ENCODE peak calls at places on chromosome 1, in four cellular contexts. L is body of pancreas, O is ovary, K is IMR-90. S is an unnamed sample.

GRCh38 chr1:8025061-8025670 is 943 bp downstream of the ERRFI1 start:
- DNase-seq in L (no peak), O (no peak), K (no peak), S (no peak)

GRCh38 chr1:153775432-153776311 is 465 bp downstream of the SLC27A3 start:
- DNase-seq in L (peak), O (peak), K (peak), S (no peak)

GRCh38 chr1:220880726-220881506 is 1.7 kb downstream of the HLX start:
- DNase-seq in L (peak), O (peak), K (peak), S (no peak)

GRCh38 chr1:116847688-116848531 is 61.8 kb upstream of the PTGFRN start:
- DNase-seq in L (no peak), O (no peak), K (peak), S (no peak)

GRCh38 chr1:33288976-33289857 is 31.7 kb downstream of the A3GALT2 start:
- DNase-seq in L (no peak), O (no peak), K (no peak), S (no peak)

GRCh38 chr1:209670441-209671082 is 4.7 kb upstream of the G0S2 start:
- DNase-seq in L (peak), O (no peak), K (no peak), S (no peak)

GRCh38 chr1:178934574-178934945 is 63.7 kb upstream of the ANGPTL1 start:
- DNase-seq in L (no peak), O (no peak), K (no peak), S (no peak)

GRCh38 chr1:72064301-72064700 is 218.0 kb downstream of the NEGR1 start:
- DNase-seq in L (no peak), O (no peak), K (no peak), S (no peak)

GRCh38 chr1:159959451-159959850 is 5.4 kb upstream of the SLAMF9 start:
- DNase-seq in L (no peak), O (no peak), K (no peak), S (no peak)

GRCh38 chr1:218705391-218705790 is 360.3 kb downstream of the TGFB2 start:
- DNase-seq in L (no peak), O (no peak), K (peak), S (no peak)

GRCh38 chr1:232474821-232475220 is 155.1 kb downstream of the SIPA1L2 start:
- DNase-seq in L (no peak), O (no peak), K (peak), S (no peak)

GRCh38 chr1:34176830-34177613 is at the start of gene C1orf94:
- DNase-seq in L (no peak), O (no peak), K (no peak), S (no peak)

GRCh38 chr1:38089712-38090360 is 43.2 kb upstream of the POU3F1 start:
- DNase-seq in L (no peak), O (no peak), K (no peak), S (no peak)

GRCh38 chr1:156709743-156710489 is 4.5 kb upstream of the CRABP2 start:
- DNase-seq in L (peak), O (no peak), K (peak), S (peak)

GRCh38 chr1:205074513-205074912 is 9.7 kb downstream of the TMEM81 start:
- DNase-seq in L (no peak), O (no peak), K (peak), S (peak)

GRCh38 chr1:77533660-77534295 is 148.7 kb downstream of the ZZZ3 start:
- DNase-seq in L (peak), O (peak), K (peak), S (no peak)

GRCh38 chr1:77398115-77398514 is 116.3 kb downstream of the AK5 start:
- DNase-seq in L (no peak), O (no peak), K (no peak), S (no peak)

GRCh38 chr1:167499657-167500056 is 18.7 kb downstream of the CD247 start:
- DNase-seq in L (no peak), O (no peak), K (no peak), S (no peak)

GRCh38 chr1:206586501-206587445 is 25.5 kb downstream of the EIF2D start:
- DNase-seq in L (peak), O (no peak), K (no peak), S (no peak)

GRCh38 chr1:26283226-26283853 is 3.5 kb downstream of the SH3BGRL3 start:
- DNase-seq in L (no peak), O (no peak), K (no peak), S (no peak)

GRCh38 chr1:13666317-13666716 is 33.7 kb upstream of the PRDM2 start:
- DNase-seq in L (no peak), O (no peak), K (no peak), S (no peak)

GRCh38 chr1:21524220-21524619 is 15.0 kb downstream of the ALPL start:
- DNase-seq in L (no peak), O (no peak), K (no peak), S (no peak)
- TF ChIP-seq POLR2A in L (no peak), O (no peak), K (no peak), S (no peak)

GRCh38 chr1:19035356-19036048 is 79.0 kb upstream of the IFFO2 start:
- DNase-seq in L (no peak), O (no peak), K (no peak), S (no peak)

GRCh38 chr1:19038096-19038495 is 81.6 kb upstream of the IFFO2 start:
- DNase-seq in L (no peak), O (no peak), K (no peak), S (no peak)

GRCh38 chr1:19037659-19038058 is 81.2 kb upstream of the IFFO2 start:
- DNase-seq in L (no peak), O (no peak), K (no peak), S (no peak)

GRCh38 chr1:19036049-19036546 is 79.6 kb upstream of the IFFO2 start:
- DNase-seq in L (no peak), O (no peak), K (no peak), S (no peak)

GRCh38 chr1:19036701-19037605 is 80.5 kb upstream of the IFFO2 start:
- DNase-seq in L (no peak), O (no peak), K (no peak), S (no peak)
- TF ChIP-seq POLR2A in L (no peak), O (no peak), K (no peak), S (no peak)

GRCh38 chr1:107920999-107921398 is 44.0 kb downstream of the VAV3 start:
- DNase-seq in L (no peak), O (no peak), K (no peak), S (no peak)
- TF ChIP-seq POLR2A in L (no peak), O (no peak), K (no peak), S (no peak)

GRCh38 chr1:94926915-94927404 is at the start of gene CNN3:
- DNase-seq in L (peak), O (peak), K (peak), S (peak)
- TF ChIP-seq POLR2A in L (peak), O (peak), K (peak), S (peak)

DNA sequence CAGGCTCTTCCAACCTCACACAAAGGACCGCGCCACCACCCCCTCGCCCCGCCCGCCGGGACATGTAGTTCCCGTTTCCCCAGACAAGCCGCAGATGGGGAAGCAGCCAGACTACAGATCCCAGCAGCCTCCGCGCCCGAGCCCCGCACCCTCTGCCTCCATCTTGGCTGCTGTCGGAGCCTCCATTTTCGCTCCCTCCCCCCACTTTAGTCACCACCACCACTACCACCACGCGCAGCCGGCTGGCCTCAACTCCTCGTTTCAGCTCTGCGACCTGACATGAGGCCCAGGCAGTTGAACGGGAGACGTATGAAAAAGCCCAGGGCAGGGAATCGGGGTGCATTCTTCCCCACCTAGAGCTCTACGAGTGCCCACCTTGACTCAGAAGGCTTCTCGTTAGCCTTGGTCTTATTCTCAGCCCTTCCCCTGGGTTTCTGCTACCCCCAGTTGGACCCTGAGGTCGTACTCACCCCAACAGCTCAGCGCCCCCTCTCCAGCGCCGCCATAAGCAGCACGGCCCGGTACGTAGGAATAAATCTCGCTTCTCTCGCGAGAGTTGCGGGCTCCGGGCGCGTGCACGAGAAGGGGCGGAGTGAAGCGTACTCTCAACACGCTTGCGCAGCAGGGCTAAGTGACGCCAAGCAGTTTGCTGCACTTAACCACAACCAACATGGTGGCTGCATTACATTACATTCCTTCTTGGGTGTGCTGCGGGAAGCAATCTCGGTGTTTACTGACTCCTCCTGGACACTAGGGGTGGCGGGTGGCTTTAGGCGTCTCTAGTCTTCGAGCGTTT is at the start of gene CSDE1:
- DNase-seq in L (peak), O (peak), K (peak), S (peak)
- TF ChIP-seq POLR2A in L (peak), O (peak), K (peak), S (peak)

GRCh38 chr1:23701310-23701709 is 9.7 kb downstream of the RPL11 start:
- DNase-seq in L (no peak), O (no peak), K (no peak), S (no peak)

GRCh38 chr1:23698466-23698865 is 6.9 kb downstream of the RPL11 start:
- DNase-seq in L (no peak), O (no peak), K (no peak), S (no peak)

GRCh38 chr1:23696335-23696989 is 4.9 kb downstream of the RPL11 start:
- DNase-seq in L (no peak), O (no peak), K (peak), S (no peak)

GRCh38 chr1:23701996-23702395 is 10.4 kb downstream of the RPL11 start:
- DNase-seq in L (no peak), O (no peak), K (no peak), S (no peak)

GRCh38 chr1:23699280-23700179 is 7.9 kb downstream of the RPL11 start:
- DNase-seq in L (no peak), O (no peak), K (no peak), S (no peak)
- TF ChIP-seq POLR2A in L (no peak), O (no peak), K (no peak), S (no peak)

DNA sequence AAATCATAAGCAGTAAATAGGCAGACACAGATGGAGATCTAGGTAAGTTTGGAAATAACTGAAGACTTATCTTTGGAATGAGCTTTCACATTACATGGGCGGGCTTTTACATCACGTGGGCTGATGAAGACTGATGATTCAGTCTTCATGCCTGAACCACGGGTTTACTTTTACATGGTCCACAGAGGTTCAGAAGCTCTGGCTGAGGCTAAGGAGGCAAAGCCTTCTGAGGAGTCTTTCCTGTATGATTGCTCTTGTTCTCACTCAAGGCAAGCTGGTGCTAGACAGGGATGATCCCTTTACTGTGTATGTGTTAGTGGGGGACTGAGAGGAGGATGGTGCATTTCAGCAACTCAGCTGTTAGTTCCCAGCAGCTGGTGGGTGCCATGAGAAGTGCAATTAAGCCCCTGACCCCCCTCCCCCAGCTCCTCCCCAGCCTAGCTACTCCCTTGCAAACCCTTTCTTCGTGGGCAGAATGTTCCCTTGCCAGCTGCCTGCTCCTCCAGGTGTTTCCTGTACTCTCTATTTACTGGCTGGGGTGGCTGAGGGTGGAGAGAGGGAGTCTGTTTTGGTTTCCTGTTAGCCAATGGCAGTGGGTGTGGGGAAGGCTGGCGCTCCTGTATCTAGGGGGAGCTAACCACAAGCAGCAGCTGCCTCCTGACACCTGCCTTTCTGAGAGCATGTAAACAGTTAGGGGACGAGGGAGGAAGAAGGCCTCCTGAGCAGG is 15.4 kb downstream of the BTG2 start:
- DNase-seq in L (peak), O (peak), K (peak), S (no peak)
- TF ChIP-seq POLR2A in L (peak), O (no peak), K (no peak), S (no peak)

S was measured in H54.